ENCODE peak calls at places on chromosomes 13 and 19, in ten cellular contexts. One of them, this sample, is unnamed.

GRCh38 chr13:110869805-110870706 is 44.8 kb downstream of the ANKRD10 start:
- DNase-seq in cardiac muscle cell: peak
- DNase-seq in heart right ventricle: peak
- DNase-seq in IMR-90: peak
- DNase-seq in fibroblast of mammary gland: peak
- DNase-seq in brain pericyte: peak
- DNase-seq in activated CD4-positive, alpha-beta T cell treated with anti-CD3 and anti-CD28 coated beads, Interleukin-2, amount 50 U/mL, for 48 hours: peak
- DNase-seq in NCI-H446: no peak
- DNase-seq in NCI-H1930: no peak
- DNase-seq in anterior cingulate cortex: no peak
- DNase-seq in this sample: peak

GRCh38 chr13:104106705-104107393 is 1040.6 kb upstream of the SLC10A2 start:
- DNase-seq in cardiac muscle cell: peak
- DNase-seq in heart right ventricle: no peak
- DNase-seq in IMR-90: peak
- DNase-seq in fibroblast of mammary gland: no peak
- DNase-seq in brain pericyte: no peak
- DNase-seq in activated CD4-positive, alpha-beta T cell treated with anti-CD3 and anti-CD28 coated beads, Interleukin-2, amount 50 U/mL, for 48 hours: no peak
- DNase-seq in NCI-H446: no peak
- DNase-seq in NCI-H1930: no peak
- DNase-seq in anterior cingulate cortex: no peak
- DNase-seq in this sample: no peak

GRCh38 chr13:95463516-95463915 is 89.0 kb upstream of the CLDN10 start:
- DNase-seq in cardiac muscle cell: peak
- DNase-seq in heart right ventricle: no peak
- DNase-seq in IMR-90: no peak
- DNase-seq in fibroblast of mammary gland: peak
- DNase-seq in brain pericyte: no peak
- DNase-seq in activated CD4-positive, alpha-beta T cell treated with anti-CD3 and anti-CD28 coated beads, Interleukin-2, amount 50 U/mL, for 48 hours: no peak
- DNase-seq in NCI-H446: no peak
- DNase-seq in NCI-H1930: no peak
- DNase-seq in anterior cingulate cortex: no peak
- DNase-seq in this sample: no peak

GRCh38 chr19:9836021-9836420 is 903 bp downstream of the PIN1 start:
- DNase-seq in cardiac muscle cell: peak
- DNase-seq in heart right ventricle: no peak
- DNase-seq in IMR-90: peak
- DNase-seq in fibroblast of mammary gland: peak
- DNase-seq in brain pericyte: no peak
- DNase-seq in activated CD4-positive, alpha-beta T cell treated with anti-CD3 and anti-CD28 coated beads, Interleukin-2, amount 50 U/mL, for 48 hours: no peak
- DNase-seq in NCI-H446: no peak
- DNase-seq in NCI-H1930: no peak
- DNase-seq in anterior cingulate cortex: no peak
- DNase-seq in this sample: peak

GRCh38 chr19:49926520-49926919 is 2.5 kb upstream of the ATF5 start:
- DNase-seq in cardiac muscle cell: no peak
- DNase-seq in heart right ventricle: no peak
- DNase-seq in IMR-90: no peak
- DNase-seq in fibroblast of mammary gland: no peak
- DNase-seq in brain pericyte: no peak
- DNase-seq in activated CD4-positive, alpha-beta T cell treated with anti-CD3 and anti-CD28 coated beads, Interleukin-2, amount 50 U/mL, for 48 hours: no peak
- DNase-seq in NCI-H446: no peak
- DNase-seq in NCI-H1930: no peak
- DNase-seq in anterior cingulate cortex: no peak
- DNase-seq in this sample: no peak

GRCh38 chr19:4425531-4425930 is 23.1 kb downstream of the CHAF1A start:
- DNase-seq in cardiac muscle cell: peak
- DNase-seq in heart right ventricle: no peak
- DNase-seq in IMR-90: peak
- DNase-seq in fibroblast of mammary gland: peak
- DNase-seq in brain pericyte: no peak
- DNase-seq in activated CD4-positive, alpha-beta T cell treated with anti-CD3 and anti-CD28 coated beads, Interleukin-2, amount 50 U/mL, for 48 hours: no peak
- DNase-seq in NCI-H446: no peak
- DNase-seq in NCI-H1930: no peak
- DNase-seq in anterior cingulate cortex: no peak
- DNase-seq in this sample: no peak

GRCh38 chr13:76004411-76004810 is 368.3 kb downstream of the LMO7 start:
- DNase-seq in cardiac muscle cell: no peak
- DNase-seq in heart right ventricle: no peak
- DNase-seq in IMR-90: peak
- DNase-seq in fibroblast of mammary gland: peak
- DNase-seq in brain pericyte: no peak
- DNase-seq in activated CD4-positive, alpha-beta T cell treated with anti-CD3 and anti-CD28 coated beads, Interleukin-2, amount 50 U/mL, for 48 hours: no peak
- DNase-seq in NCI-H446: no peak
- DNase-seq in NCI-H1930: no peak
- DNase-seq in anterior cingulate cortex: no peak
- DNase-seq in this sample: no peak

GRCh38 chr13:90382425-90382824 is 965.1 kb upstream of the MIR17HG start:
- DNase-seq in cardiac muscle cell: no peak
- DNase-seq in heart right ventricle: no peak
- DNase-seq in IMR-90: no peak
- DNase-seq in fibroblast of mammary gland: no peak
- DNase-seq in brain pericyte: no peak
- DNase-seq in activated CD4-positive, alpha-beta T cell treated with anti-CD3 and anti-CD28 coated beads, Interleukin-2, amount 50 U/mL, for 48 hours: no peak
- DNase-seq in NCI-H446: no peak
- DNase-seq in NCI-H1930: no peak
- DNase-seq in anterior cingulate cortex: no peak
- DNase-seq in this sample: no peak

GRCh38 chr13:29532136-29532535 is 63.4 kb downstream of the SLC7A1 start:
- DNase-seq in cardiac muscle cell: no peak
- DNase-seq in heart right ventricle: no peak
- DNase-seq in IMR-90: no peak
- DNase-seq in fibroblast of mammary gland: no peak
- DNase-seq in brain pericyte: no peak
- DNase-seq in activated CD4-positive, alpha-beta T cell treated with anti-CD3 and anti-CD28 coated beads, Interleukin-2, amount 50 U/mL, for 48 hours: no peak
- DNase-seq in NCI-H446: no peak
- DNase-seq in NCI-H1930: no peak
- DNase-seq in anterior cingulate cortex: no peak
- DNase-seq in this sample: no peak

GRCh38 chr13:109276261-109276660 is 510.1 kb downstream of the IRS2 start:
- DNase-seq in cardiac muscle cell: no peak
- DNase-seq in heart right ventricle: no peak
- DNase-seq in IMR-90: no peak
- DNase-seq in fibroblast of mammary gland: no peak
- DNase-seq in brain pericyte: no peak
- DNase-seq in activated CD4-positive, alpha-beta T cell treated with anti-CD3 and anti-CD28 coated beads, Interleukin-2, amount 50 U/mL, for 48 hours: no peak
- DNase-seq in NCI-H446: no peak
- DNase-seq in NCI-H1930: no peak
- DNase-seq in anterior cingulate cortex: no peak
- DNase-seq in this sample: no peak

GRCh38 chr19:5123646-5124045 is 154.7 kb downstream of the KDM4B start:
- DNase-seq in cardiac muscle cell: no peak
- DNase-seq in heart right ventricle: no peak
- DNase-seq in IMR-90: no peak
- DNase-seq in fibroblast of mammary gland: no peak
- DNase-seq in brain pericyte: no peak
- DNase-seq in activated CD4-positive, alpha-beta T cell treated with anti-CD3 and anti-CD28 coated beads, Interleukin-2, amount 50 U/mL, for 48 hours: no peak
- DNase-seq in NCI-H446: no peak
- DNase-seq in NCI-H1930: no peak
- DNase-seq in anterior cingulate cortex: no peak
- DNase-seq in this sample: no peak

GRCh38 chr13:30364133-30364532 is 56.8 kb upstream of the KATNAL1 start:
- DNase-seq in cardiac muscle cell: peak
- DNase-seq in heart right ventricle: no peak
- DNase-seq in IMR-90: peak
- DNase-seq in fibroblast of mammary gland: no peak
- DNase-seq in brain pericyte: no peak
- DNase-seq in activated CD4-positive, alpha-beta T cell treated with anti-CD3 and anti-CD28 coated beads, Interleukin-2, amount 50 U/mL, for 48 hours: no peak
- DNase-seq in NCI-H446: no peak
- DNase-seq in NCI-H1930: no peak
- DNase-seq in anterior cingulate cortex: no peak
- DNase-seq in this sample: no peak

GRCh38 chr19:45276284-45276687 is 25.2 kb downstream of the MARK4 start:
- DNase-seq in cardiac muscle cell: peak
- DNase-seq in heart right ventricle: no peak
- DNase-seq in IMR-90: peak
- DNase-seq in fibroblast of mammary gland: no peak
- DNase-seq in brain pericyte: no peak
- DNase-seq in activated CD4-positive, alpha-beta T cell treated with anti-CD3 and anti-CD28 coated beads, Interleukin-2, amount 50 U/mL, for 48 hours: no peak
- DNase-seq in NCI-H446: peak
- DNase-seq in NCI-H1930: no peak
- DNase-seq in anterior cingulate cortex: no peak
- DNase-seq in this sample: no peak

GRCh38 chr19:11050323-11051114 is 38.7 kb upstream of the LDLR start:
- DNase-seq in cardiac muscle cell: no peak
- DNase-seq in heart right ventricle: no peak
- DNase-seq in IMR-90: no peak
- DNase-seq in fibroblast of mammary gland: no peak
- DNase-seq in brain pericyte: no peak
- DNase-seq in activated CD4-positive, alpha-beta T cell treated with anti-CD3 and anti-CD28 coated beads, Interleukin-2, amount 50 U/mL, for 48 hours: no peak
- DNase-seq in NCI-H446: no peak
- DNase-seq in NCI-H1930: no peak
- DNase-seq in anterior cingulate cortex: no peak
- DNase-seq in this sample: peak

GRCh38 chr13:71320452-71320851 is 546.6 kb downstream of the DACH1 start:
- DNase-seq in cardiac muscle cell: peak
- DNase-seq in heart right ventricle: no peak
- DNase-seq in IMR-90: peak
- DNase-seq in fibroblast of mammary gland: peak
- DNase-seq in brain pericyte: no peak
- DNase-seq in activated CD4-positive, alpha-beta T cell treated with anti-CD3 and anti-CD28 coated beads, Interleukin-2, amount 50 U/mL, for 48 hours: no peak
- DNase-seq in NCI-H446: no peak
- DNase-seq in NCI-H1930: no peak
- DNase-seq in anterior cingulate cortex: no peak
- DNase-seq in this sample: no peak